ENCODE peak calls at places on chromosomes 1 and 21, in five cellular contexts. P is activated CD4-positive, alpha-beta memory T cell treated with anti-CD3 and anti-CD28 coated beads for 36 hours; H is iPS-NIHi11; I is CD4-positive, CD25-positive, alpha-beta regulatory T cell; X is CD8-positive, alpha-beta T cell. Y is an unnamed sample.

GRCh38 chr1:10728595-10729410 is 67.6 kb downstream of the CASZ1 start:
- DNase-seq in P (no peak), H (peak), I (no peak), X (no peak), Y (no peak)

GRCh38 chr1:204337583-204337982 is 22.1 kb downstream of the PLEKHA6 start:
- DNase-seq in P (no peak), H (no peak), I (no peak), X (no peak), Y (no peak)

GRCh38 chr1:243930822-243931671 is 81.0 kb upstream of the AKT3 start:
- DNase-seq in P (no peak), H (no peak), I (no peak), X (no peak), Y (no peak)

GRCh38 chr1:42944207-42944928 is 14.3 kb downstream of the SLC2A1 start:
- DNase-seq in P (no peak), H (no peak), I (no peak), X (no peak), Y (no peak)

GRCh38 chr21:43983390-43983789 is 28.7 kb upstream of the TRAPPC10 start:
- DNase-seq in P (no peak), H (no peak), I (no peak), X (no peak), Y (no peak)

GRCh38 chr1:21634481-21635137 is 34.5 kb downstream of the RAP1GAP start:
- DNase-seq in P (no peak), H (no peak), I (no peak), X (no peak), Y (no peak)

GRCh38 chr1:205528446-205528886 is 24.0 kb downstream of the CDK18 start:
- DNase-seq in P (no peak), H (no peak), I (no peak), X (no peak), Y (no peak)

GRCh38 chr1:233327938-233328660 is 575 bp downstream of the MAP3K21 start:
- DNase-seq in P (peak), H (peak), I (peak), X (peak), Y (no peak)